ENCODE peak calls at places on chromosomes 13 and 19, in ten cellular contexts. S is sigmoid colon, H is pancreas, C is brain microvascular endothelial cell, Z is spleen, R is cardiac muscle cell, N is AG09309, F is PC-3, D is HCT116, Q is psoas muscle. G is an unnamed sample.

GRCh38 chr13:106104281-106104901 is 431.1 kb downstream of the EFNB2 start:
- DNase-seq in F (peak), R (no peak), S (no peak), D (peak), H (no peak), Q (no peak), C (peak), Z (no peak), N (peak), G (no peak)

GRCh38 chr13:39132286-39132685 is 94.0 kb downstream of the NHLRC3 start:
- DNase-seq in C (no peak), H (no peak), Z (no peak), S (no peak), R (no peak), Q (no peak), D (no peak), N (no peak), F (peak), G (no peak)

GRCh38 chr13:73416093-73416492 is 357.3 kb downstream of the KLF5 start:
- DNase-seq in N (no peak), F (no peak), Z (no peak), H (no peak), R (no peak), C (no peak), Q (no peak), S (no peak), D (no peak), G (no peak)

GRCh38 chr13:23772717-23773116 is 116.5 kb downstream of the MIPEP start:
- DNase-seq in H (no peak), F (no peak), C (no peak), S (no peak), D (no peak), Z (no peak), Q (no peak), R (no peak), N (no peak), G (no peak)

GRCh38 chr19:50718255-50719118 is 1.1 kb downstream of the SHANK1 start:
- DNase-seq in N (no peak), R (no peak), Z (no peak), Q (peak), F (no peak), H (no peak), C (no peak), S (no peak), D (no peak), G (no peak)

GRCh38 chr19:45766919-45767346 is 2.1 kb downstream of the SIX5 start:
- DNase-seq in N (no peak), Z (no peak), D (no peak), Q (no peak), F (no peak), H (peak), C (no peak), S (peak), R (peak), G (no peak)

GRCh38 chr19:13090511-13091231 is 12.0 kb downstream of the LYL1 start:
- DNase-seq in D (no peak), F (no peak), H (no peak), N (no peak), S (no peak), Z (no peak), C (no peak), Q (no peak), R (no peak), G (no peak)

GRCh38 chr13:49292742-49293498 is 45.2 kb downstream of the CDADC1 start:
- DNase-seq in S (peak), C (peak), D (no peak), N (no peak), Z (no peak), F (no peak), Q (peak), R (peak), H (no peak), G (no peak)

GRCh38 chr13:29758591-29759114 is 91.8 kb downstream of the UBL3 start:
- DNase-seq in C (peak), F (peak), R (no peak), S (no peak), Z (no peak), Q (no peak), H (no peak), N (no peak), D (no peak), G (no peak)

GRCh38 chr13:30933334-30933681 is 852 bp downstream of the TEX26 start:
- DNase-seq in S (no peak), N (no peak), F (no peak), H (no peak), Z (no peak), D (no peak), R (no peak), Q (no peak), C (no peak), G (no peak)

GRCh38 chr13:27082325-27082724 is 89.3 kb downstream of the USP12 start:
- DNase-seq in S (no peak), C (no peak), H (no peak), F (no peak), Q (no peak), R (no peak), Z (no peak), N (no peak), D (no peak), G (no peak)

GRCh38 chr13:25286308-25286968 is 850 bp downstream of the MTMR6 start:
- DNase-seq in Q (no peak), Z (no peak), R (peak), S (no peak), D (no peak), F (peak), N (no peak), C (peak), H (no peak), G (no peak)

GRCh38 chr19:58380037-58380735 is 644 bp downstream of the ZNF837 start:
- DNase-seq in C (peak), H (no peak), N (no peak), D (no peak), Z (no peak), R (no peak), F (no peak), S (no peak), Q (peak), G (no peak)

GRCh38 chr19:44603201-44603945 is 10.0 kb upstream of the IGSF23 start:
- DNase-seq in S (no peak), R (no peak), C (peak), H (no peak), N (peak), Q (no peak), F (peak), Z (no peak), D (no peak), G (no peak)

GRCh38 chr19:46303702-46304397 is 7.0 kb downstream of the HIF3A start:
- DNase-seq in S (peak), H (peak), D (peak), N (no peak), R (peak), Q (peak), C (peak), F (no peak), Z (peak), G (no peak)

GRCh38 chr13:22014469-22014868 is 343.6 kb downstream of the FGF9 start:
- DNase-seq in N (no peak), Z (no peak), S (no peak), H (no peak), Q (no peak), C (no peak), R (no peak), F (peak), D (no peak), G (peak)

GRCh38 chr13:100208002-100208401 is 119.1 kb downstream of the PCCA start:
- DNase-seq in H (no peak), D (no peak), C (no peak), N (no peak), F (no peak), Q (no peak), S (no peak), Z (no peak), R (no peak), G (no peak)

GRCh38 chr19:43595605-43595998 is 332 bp downstream of the IRGQ start:
- DNase-seq in H (no peak), C (no peak), Z (peak), R (no peak), D (no peak), N (no peak), F (no peak), S (peak), Q (no peak), G (no peak)

GRCh38 chr13:107427531-107427930 is 787.8 kb downstream of the LIG4 start:
- DNase-seq in F (no peak), H (no peak), R (no peak), Z (no peak), D (no peak), C (no peak), N (no peak), Q (no peak), S (no peak), G (no peak)

GRCh38 chr13:34943675-34944634 is 1.9 kb downstream of the NBEA start:
- DNase-seq in Q (no peak), H (no peak), C (no peak), D (no peak), N (no peak), Z (no peak), F (peak), S (no peak), R (no peak), G (no peak)

GRCh38 chr19:29873024-29873800 is 61.4 kb downstream of the CCNE1 start:
- DNase-seq in C (no peak), Q (peak), H (peak), Z (peak), F (peak), S (no peak), N (no peak), R (peak), D (no peak), G (no peak)

GRCh38 chr13:25292301-25292700 is 5.0 kb upstream of the MTMR6 start:
- DNase-seq in N (no peak), Q (no peak), C (peak), Z (no peak), H (no peak), F (peak), D (no peak), S (no peak), R (no peak), G (no peak)

GRCh38 chr13:40986328-40986856 is 32.7 kb downstream of the ELF1 start:
- DNase-seq in S (no peak), Q (no peak), F (peak), H (no peak), R (no peak), D (no peak), Z (no peak), N (no peak), C (no peak), G (peak)

GRCh38 chr19:48329167-48329891 is 4.0 kb downstream of the EMP3 start:
- DNase-seq in Z (no peak), R (no peak), S (no peak), F (peak), D (no peak), C (no peak), N (no peak), Q (no peak), H (peak), G (no peak)

GRCh38 chr13:100533588-100534041 is 55.0 kb downstream of the GGACT start:
- DNase-seq in Q (no peak), R (no peak), F (no peak), H (peak), C (no peak), D (no peak), N (no peak), S (no peak), Z (no peak), G (peak)

GRCh38 chr13:70613295-70613694 is 505.0 kb upstream of the KLHL1 start:
- DNase-seq in C (no peak), F (peak), N (no peak), D (no peak), S (no peak), Z (no peak), H (no peak), Q (no peak), R (peak), G (no peak)

GRCh38 chr13:85693889-85694511 is 105.2 kb downstream of the SLITRK6 start:
- DNase-seq in Q (no peak), F (peak), C (peak), Z (no peak), R (no peak), S (no peak), N (no peak), H (no peak), D (no peak), G (no peak)

GRCh38 chr19:32866564-32867265 is 2.9 kb downstream of the SLC7A9 start:
- DNase-seq in H (no peak), D (no peak), Q (peak), N (no peak), S (no peak), C (no peak), Z (peak), R (no peak), F (no peak), G (no peak)

GRCh38 chr13:50731400-50731799 is 112.1 kb downstream of the DLEU7 start:
- DNase-seq in H (no peak), Q (no peak), N (peak), D (no peak), C (peak), Z (no peak), S (no peak), F (no peak), R (no peak), G (no peak)

GRCh38 chr13:39144941-39145533 is 106.8 kb downstream of the NHLRC3 start:
- DNase-seq in R (peak), F (peak), Z (no peak), D (peak), Q (peak), N (peak), S (peak), C (peak), H (peak), G (peak)

GRCh38 chr19:12676384-12676792 is 5.3 kb downstream of the DHPS start:
- DNase-seq in F (peak), Z (peak), D (peak), Q (peak), N (no peak), C (peak), H (peak), S (peak), R (peak), G (peak)

GRCh38 chr13:34037636-34038325 is 219.8 kb downstream of the RFC3 start:
- DNase-seq in F (peak), N (no peak), D (no peak), R (no peak), H (no peak), Q (no peak), Z (no peak), C (no peak), S (no peak), G (no peak)

GRCh38 chr19:5624154-5624663 is 1.3 kb downstream of the SAFB start:
- DNase-seq in S (peak), D (no peak), Q (peak), F (peak), C (peak), N (no peak), H (peak), Z (peak), R (peak), G (no peak)

GRCh38 chr19:1487576-1488281 is 2.4 kb downstream of the PCSK4 start:
- DNase-seq in D (no peak), H (no peak), Q (peak), C (no peak), Z (peak), R (no peak), F (no peak), N (no peak), S (no peak), G (no peak)

DNA sequence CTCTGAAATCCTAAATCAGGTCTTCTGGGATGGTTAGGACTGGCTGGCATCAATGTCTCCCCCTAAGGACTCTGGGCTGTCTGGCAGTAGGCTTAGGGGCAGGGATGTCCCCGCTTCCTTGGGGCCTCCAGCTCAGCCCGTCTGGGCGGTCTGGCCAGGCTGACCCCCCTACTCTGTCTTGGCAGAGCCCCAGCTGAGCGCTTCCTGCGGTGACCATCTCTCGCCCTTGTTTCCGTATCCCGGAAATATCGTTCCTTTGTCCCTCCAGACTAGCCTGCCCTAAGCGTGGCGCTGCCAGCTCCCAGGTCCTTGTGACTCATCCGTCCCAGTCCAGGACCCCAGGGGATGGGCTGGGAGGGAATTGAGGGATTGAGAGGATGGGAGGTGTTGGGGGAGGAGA is 11.3 kb downstream of the GTPBP3 start:
- DNase-seq in R (no peak), N (no peak), D (no peak), S (peak), C (peak), H (peak), Q (peak), Z (peak), F (peak), G (no peak)
- TF ChIP-seq CTCF in R (no peak), N (no peak), D (no peak), S (no peak), C (no peak), H (no peak), Q (no peak), Z (no peak), F (no peak), G (no peak)

GRCh38 chr19:4570423-4570822 is 10.9 kb upstream of the SEMA6B start:
- DNase-seq in S (no peak), Q (no peak), R (no peak), N (no peak), Z (no peak), F (no peak), D (no peak), C (no peak), H (no peak), G (no peak)
- TF ChIP-seq CTCF in S (no peak), Q (no peak), R (no peak), N (no peak), Z (no peak), F (no peak), D (no peak), C (no peak), H (no peak), G (no peak)

GRCh38 chr13:111929036-111929616 is 137.8 kb upstream of the SOX1 start:
- DNase-seq in Q (no peak), S (no peak), D (no peak), R (no peak), H (no peak), C (no peak), Z (peak), N (no peak), F (no peak), G (no peak)
- TF ChIP-seq CTCF in Q (no peak), S (no peak), D (no peak), R (no peak), H (no peak), C (no peak), Z (no peak), N (no peak), F (no peak), G (no peak)

GRCh38 chr13:75482820-75483079 is 781 bp upstream of the TBC1D4 start:
- DNase-seq in Q (no peak), N (no peak), S (no peak), D (no peak), H (no peak), Z (no peak), F (no peak), R (no peak), C (no peak), G (no peak)
- TF ChIP-seq CTCF in Q (no peak), N (no peak), S (no peak), D (peak), H (no peak), Z (no peak), F (no peak), R (no peak), C (no peak), G (no peak)

GRCh38 chr19:19343016-19343362 is 22.4 kb downstream of the MAU2 start:
- DNase-seq in D (no peak), R (no peak), S (no peak), Q (no peak), F (no peak), N (no peak), Z (no peak), H (no peak), C (no peak), G (no peak)

GRCh38 chr19:19341026-19341425 is 20.4 kb downstream of the MAU2 start:
- DNase-seq in F (no peak), N (no peak), D (no peak), R (no peak), Z (no peak), Q (no peak), H (no peak), S (no peak), C (no peak), G (no peak)

GRCh38 chr19:19345232-19345631 is 24.6 kb downstream of the MAU2 start:
- DNase-seq in F (no peak), R (no peak), D (no peak), N (no peak), H (no peak), S (no peak), Z (no peak), C (no peak), Q (no peak), G (no peak)

GRCh38 chr19:19343762-19344161 is 23.1 kb downstream of the MAU2 start:
- DNase-seq in R (no peak), N (no peak), H (no peak), S (no peak), F (no peak), D (no peak), C (no peak), Z (no peak), Q (no peak), G (no peak)

GRCh38 chr19:19342086-19343015 is 21.7 kb downstream of the MAU2 start:
- DNase-seq in F (peak), Q (peak), C (peak), S (no peak), D (peak), N (no peak), Z (no peak), H (peak), R (peak), G (peak)
- TF ChIP-seq CTCF in F (peak), Q (peak), C (peak), S (peak), D (peak), N (peak), Z (peak), H (peak), R (peak), G (peak)

DNA sequence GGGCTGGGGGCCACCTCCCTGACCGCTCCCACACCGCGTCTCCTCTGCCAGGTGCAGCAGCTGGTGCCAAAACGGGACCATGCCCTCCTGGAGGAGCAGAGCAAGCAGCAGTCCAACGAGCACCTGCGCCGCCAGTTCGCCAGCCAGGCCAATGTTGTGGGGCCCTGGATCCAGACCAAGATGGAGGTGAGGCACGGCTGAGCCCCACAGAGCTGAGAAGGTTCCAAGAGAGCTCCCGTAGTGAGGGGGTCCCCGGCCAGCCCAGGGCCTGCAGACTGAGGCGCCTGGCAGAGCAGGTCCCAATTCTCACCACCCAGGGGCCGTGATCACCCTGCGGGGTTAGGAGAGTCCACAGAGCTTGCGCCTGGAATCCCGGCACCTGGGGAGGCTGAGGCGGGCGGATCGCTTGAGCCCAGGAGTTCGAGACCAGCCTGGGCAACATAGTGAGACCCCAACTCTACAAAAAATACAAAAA is 19.9 kb downstream of the CAPN12 start:
- DNase-seq in Q (peak), F (no peak), H (no peak), S (no peak), Z (no peak), R (no peak), N (no peak), C (no peak), D (no peak), G (no peak)
- TF ChIP-seq CTCF in Q (no peak), F (no peak), H (no peak), S (no peak), Z (no peak), R (no peak), N (no peak), C (no peak), D (no peak), G (no peak)

GRCh38 chr19:55099557-55100506 is 17.6 kb downstream of the PPP1R12C start:
- DNase-seq in H (no peak), R (peak), Q (peak), S (no peak), D (no peak), C (peak), Z (no peak), F (peak), N (no peak), G (no peak)
- TF ChIP-seq CTCF in H (no peak), R (peak), Q (peak), S (no peak), D (peak), C (peak), Z (no peak), F (peak), N (no peak), G (peak)

GRCh38 chr13:43785681-43786471 is 896 bp downstream of the ENOX1 start:
- DNase-seq in D (no peak), R (peak), F (peak), S (peak), H (peak), C (peak), Z (peak), N (no peak), Q (peak), G (no peak)

GRCh38 chr13:43786472-43786765 is 353 bp downstream of the ENOX1 start:
- DNase-seq in F (no peak), Z (no peak), D (no peak), N (no peak), R (no peak), S (no peak), C (no peak), Q (peak), H (no peak), G (no peak)

GRCh38 chr13:43787518-43787891 is 733 bp upstream of the ENOX1 start:
- DNase-seq in N (no peak), H (no peak), D (no peak), C (no peak), S (no peak), R (no peak), Q (no peak), F (peak), Z (no peak), G (no peak)

GRCh38 chr13:43787998-43788397 is 1.2 kb upstream of the ENOX1 start:
- DNase-seq in S (no peak), Z (no peak), F (peak), H (peak), Q (no peak), R (no peak), C (peak), D (peak), N (no peak), G (no peak)

GRCh38 chr13:43786766-43787517 is at the start of gene ENOX1:
- DNase-seq in F (peak), H (peak), S (peak), N (no peak), R (peak), Q (peak), C (peak), Z (peak), D (peak), G (no peak)
- TF ChIP-seq CTCF in F (no peak), H (no peak), S (peak), N (peak), R (peak), Q (peak), C (no peak), Z (no peak), D (no peak), G (peak)

GRCh38 chr19:11551603-11552235 is 7.3 kb downstream of the ELOF1 start:
- DNase-seq in Q (no peak), R (peak), H (no peak), C (no peak), F (no peak), D (no peak), S (peak), Z (no peak), N (no peak), G (no peak)
- TF ChIP-seq CTCF in Q (peak), R (peak), H (no peak), C (peak), F (peak), D (peak), S (peak), Z (no peak), N (peak), G (peak)